ENCODE peak calls at places on chromosomes 5 and 9, in five cellular contexts. One of them, this sample, is unnamed.

GRCh38 chr9:137255448-137256114 is 454 bp downstream of the NELFB start:
- DNase-seq in mucosa of descending colon: no peak
- DNase-seq in body of pancreas: peak; percentile 72
- DNase-seq in fibroblast of lung: peak; percentile 33
- DNase-seq in MM.1S: peak; percentile 69
- DNase-seq in this sample: peak; percentile 35

GRCh38 chr9:94085062-94085639 is 887 bp downstream of the PTPDC1 start:
- DNase-seq in fibroblast of lung: peak; percentile 82
- DNase-seq in body of pancreas: no peak
- DNase-seq in mucosa of descending colon: no peak
- DNase-seq in MM.1S: no peak
- DNase-seq in this sample: peak; percentile 49

GRCh38 chr5:109155625-109156024 is 254.1 kb downstream of the PJA2 start:
- DNase-seq in body of pancreas: no peak
- DNase-seq in mucosa of descending colon: no peak
- DNase-seq in fibroblast of lung: no peak
- DNase-seq in MM.1S: no peak
- DNase-seq in this sample: no peak

GRCh38 chr9:90847971-90848370 is 46.4 kb downstream of the SYK start:
- DNase-seq in fibroblast of lung: no peak
- DNase-seq in MM.1S: no peak
- DNase-seq in body of pancreas: no peak
- DNase-seq in mucosa of descending colon: no peak
- DNase-seq in this sample: no peak

GRCh38 chr5:78318337-78318736 is 23.8 kb upstream of the AP3B1 start:
- DNase-seq in mucosa of descending colon: no peak
- DNase-seq in fibroblast of lung: no peak
- DNase-seq in body of pancreas: no peak
- DNase-seq in MM.1S: no peak
- DNase-seq in this sample: no peak

GRCh38 chr9:76657265-76657664 is 107.0 kb upstream of the PCA3 start:
- DNase-seq in body of pancreas: no peak
- DNase-seq in mucosa of descending colon: no peak
- DNase-seq in MM.1S: no peak
- DNase-seq in fibroblast of lung: peak; percentile 55
- DNase-seq in this sample: no peak

GRCh38 chr9:81416476-81417298 is 272.7 kb downstream of the TLE1 start:
- DNase-seq in fibroblast of lung: peak; percentile 82
- DNase-seq in body of pancreas: peak; percentile 8
- DNase-seq in MM.1S: no peak
- DNase-seq in mucosa of descending colon: no peak
- DNase-seq in this sample: no peak

GRCh38 chr5:117359895-117360294 is 785.3 kb upstream of the SEMA6A start:
- DNase-seq in fibroblast of lung: no peak
- DNase-seq in body of pancreas: no peak
- DNase-seq in MM.1S: no peak
- DNase-seq in mucosa of descending colon: no peak
- DNase-seq in this sample: no peak

GRCh38 chr5:74851684-74852353 is 14.4 kb downstream of the FAM169A start:
- DNase-seq in mucosa of descending colon: no peak
- DNase-seq in fibroblast of lung: peak; percentile 65
- DNase-seq in MM.1S: peak; percentile 69
- DNase-seq in body of pancreas: no peak
- DNase-seq in this sample: peak; percentile 64

DNA sequence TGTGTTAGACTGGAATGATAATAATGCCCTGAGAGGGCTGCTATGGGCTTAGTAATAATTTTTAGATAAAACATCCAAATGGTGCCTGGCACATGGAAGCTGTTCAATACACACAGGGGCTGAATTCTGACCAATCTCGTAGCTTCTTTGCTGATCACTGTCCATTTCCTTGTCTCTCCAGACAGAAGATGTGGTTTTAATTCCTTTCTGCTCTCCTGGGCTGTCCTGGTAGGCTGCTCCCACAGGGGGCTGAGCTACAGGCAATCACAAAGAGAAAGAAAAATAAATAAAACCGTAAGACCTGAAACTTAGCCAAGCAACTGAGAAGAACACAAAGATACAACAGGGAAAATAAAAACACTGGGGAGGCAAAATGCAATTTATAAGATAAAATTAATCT is 136.5 kb downstream of the CDK5RAP2 start:
- DNase-seq in fibroblast of lung: peak; percentile 91
- DNase-seq in MM.1S: no peak
- DNase-seq in mucosa of descending colon: no peak
- DNase-seq in body of pancreas: no peak
- DNase-seq in this sample: peak; percentile 65
- TF ChIP-seq CTCF in fibroblast of lung: no peak
- TF ChIP-seq CTCF in MM.1S: no peak
- TF ChIP-seq CTCF in mucosa of descending colon: no peak
- TF ChIP-seq CTCF in body of pancreas: no peak
- TF ChIP-seq CTCF in this sample: no peak

DNA sequence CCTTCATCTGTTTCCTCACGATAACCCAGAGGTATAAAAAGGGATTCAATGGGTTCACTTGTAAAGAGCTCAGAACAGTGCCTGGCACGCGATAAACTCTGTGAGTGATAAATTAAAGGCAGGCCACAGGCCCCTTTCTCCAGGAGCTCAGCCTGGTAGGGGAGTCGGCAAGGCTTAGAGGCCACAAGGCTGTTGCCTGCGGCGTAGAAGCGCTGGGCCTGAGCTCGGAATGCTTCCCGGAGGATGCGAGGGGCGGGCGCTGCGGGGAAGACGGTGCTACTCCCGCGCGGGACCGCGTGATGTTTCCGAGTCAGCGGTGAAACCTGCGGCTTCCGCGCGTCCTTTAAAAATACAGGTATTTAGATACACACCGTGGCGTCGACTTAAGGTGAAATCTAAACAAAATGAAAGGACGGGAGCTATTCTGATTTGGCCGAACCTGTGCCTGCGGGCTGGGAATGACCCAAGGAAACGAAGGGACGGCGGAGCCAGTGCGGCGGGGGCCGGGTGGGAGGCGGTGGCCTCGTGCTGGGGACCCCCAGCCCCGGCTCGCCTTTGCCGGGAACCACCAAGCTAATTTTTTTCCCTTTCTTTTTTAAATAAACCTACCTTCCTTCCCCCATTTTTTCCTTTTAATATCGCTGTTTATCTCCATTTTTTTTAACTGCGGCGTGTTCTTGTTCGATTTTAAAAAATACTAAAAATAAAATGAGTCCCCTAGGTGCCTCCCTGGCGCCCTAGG is 6.2 kb downstream of the NKX2-5 start:
- DNase-seq in mucosa of descending colon: no peak
- DNase-seq in body of pancreas: no peak
- DNase-seq in fibroblast of lung: no peak
- DNase-seq in MM.1S: no peak
- DNase-seq in this sample: no peak
- H3K4me3 ChIP-seq in mucosa of descending colon: no peak overlapping the region
- H3K4me3 ChIP-seq in body of pancreas: no peak overlapping the region
- H3K4me3 ChIP-seq in fibroblast of lung: no peak overlapping the region
- H3K4me3 ChIP-seq in MM.1S: no peak overlapping the region
- H3K4me3 ChIP-seq in this sample: no peak overlapping the region

DNA sequence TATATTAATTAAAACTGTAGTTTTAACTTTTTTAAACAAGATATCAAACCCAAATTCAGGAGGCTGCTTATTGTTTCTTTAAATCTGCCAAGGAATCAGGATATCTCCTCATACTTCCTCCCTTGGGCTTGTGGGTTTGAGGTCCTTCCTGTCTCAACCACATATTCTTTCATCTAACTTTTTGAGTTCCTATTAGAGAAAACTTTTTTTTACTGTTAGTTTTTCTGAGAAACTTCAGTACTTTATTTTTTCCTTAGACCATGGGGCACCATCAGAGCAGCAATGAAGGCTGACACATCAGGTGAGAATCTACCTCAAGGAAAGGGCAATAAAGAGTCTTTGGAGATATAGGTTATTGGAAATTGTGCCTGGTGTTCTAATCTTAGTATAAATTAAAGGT is 56.7 kb downstream of the TSSK1B start:
- DNase-seq in body of pancreas: no peak
- DNase-seq in MM.1S: peak; percentile 61
- DNase-seq in fibroblast of lung: no peak
- DNase-seq in mucosa of descending colon: no peak
- DNase-seq in this sample: no peak
- TF ChIP-seq CTCF in body of pancreas: no peak
- TF ChIP-seq CTCF in MM.1S: no peak
- TF ChIP-seq CTCF in fibroblast of lung: no peak
- TF ChIP-seq CTCF in mucosa of descending colon: no peak
- TF ChIP-seq CTCF in this sample: no peak

DNA sequence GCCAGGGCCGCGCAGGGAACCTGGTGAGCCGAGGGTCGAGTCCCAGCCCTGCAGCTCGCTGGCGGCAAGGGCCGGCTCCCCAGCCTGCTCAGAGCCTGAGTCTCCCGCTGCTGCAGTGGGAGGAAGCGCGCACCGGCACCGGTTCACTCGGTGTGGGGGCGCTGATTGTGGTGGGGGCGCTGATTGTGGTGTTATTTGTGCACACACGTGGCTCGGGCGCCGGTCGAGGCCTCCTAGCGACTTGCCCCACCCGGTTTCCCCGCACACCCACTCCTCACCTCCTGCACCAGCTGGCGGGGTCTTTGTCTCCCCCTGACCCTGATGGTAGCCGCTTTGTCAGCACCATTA is 266.7 kb downstream of the NSG2 start:
- DNase-seq in MM.1S: no peak
- DNase-seq in mucosa of descending colon: no peak
- DNase-seq in fibroblast of lung: no peak
- DNase-seq in body of pancreas: no peak
- DNase-seq in this sample: no peak
- H3K4me3 ChIP-seq in MM.1S: peak overlapping the region; percentile 8
- H3K4me3 ChIP-seq in mucosa of descending colon: no peak overlapping the region
- H3K4me3 ChIP-seq in fibroblast of lung: no peak overlapping the region
- H3K4me3 ChIP-seq in body of pancreas: no peak overlapping the region
- H3K4me3 ChIP-seq in this sample: no peak overlapping the region

GRCh38 chr9:97848237-97848581 is 4.8 kb upstream of the FOXE1 start:
- DNase-seq in mucosa of descending colon: no peak
- DNase-seq in MM.1S: no peak
- DNase-seq in body of pancreas: no peak
- DNase-seq in fibroblast of lung: no peak
- DNase-seq in this sample: no peak
- TF ChIP-seq CTCF in mucosa of descending colon: no peak
- TF ChIP-seq CTCF in MM.1S: no peak
- TF ChIP-seq CTCF in body of pancreas: no peak
- TF ChIP-seq CTCF in fibroblast of lung: peak; percentile 14
- TF ChIP-seq CTCF in this sample: peak; percentile 23

DNA sequence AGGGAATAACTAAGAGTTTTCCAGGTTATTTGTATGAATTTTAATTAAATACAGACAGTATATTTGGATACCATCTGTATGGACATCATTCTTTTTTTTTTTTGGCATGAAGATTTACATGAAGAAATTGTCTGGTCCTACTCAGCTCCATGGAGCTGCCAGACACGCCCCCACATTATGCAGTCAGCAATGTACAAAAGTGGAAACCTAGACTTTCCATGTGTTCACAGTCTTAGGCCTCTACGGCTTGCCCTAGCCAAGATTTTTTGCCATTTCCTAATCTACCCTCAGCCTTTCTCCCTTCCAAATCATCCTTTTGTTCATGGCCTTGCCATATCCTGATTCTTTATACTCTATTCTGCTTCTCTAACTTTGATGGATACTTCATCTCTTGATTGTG is 207.1 kb downstream of the SGCD start:
- DNase-seq in MM.1S: no peak
- DNase-seq in body of pancreas: no peak
- DNase-seq in fibroblast of lung: no peak
- DNase-seq in mucosa of descending colon: no peak
- DNase-seq in this sample: no peak
- H3K4me3 ChIP-seq in MM.1S: no peak overlapping the region
- H3K4me3 ChIP-seq in body of pancreas: no peak overlapping the region
- H3K4me3 ChIP-seq in fibroblast of lung: no peak overlapping the region
- H3K4me3 ChIP-seq in mucosa of descending colon: no peak overlapping the region
- H3K4me3 ChIP-seq in this sample: no peak overlapping the region

GRCh38 chr5:173144200-173145176 is at the start of gene BNIP1:
- DNase-seq in body of pancreas: peak; percentile 100
- DNase-seq in MM.1S: peak; percentile 98
- DNase-seq in fibroblast of lung: peak; percentile 90
- DNase-seq in mucosa of descending colon: peak; percentile 99
- DNase-seq in this sample: peak; percentile 96
- TF ChIP-seq CTCF in body of pancreas: peak; percentile 98
- TF ChIP-seq CTCF in MM.1S: peak; percentile 81
- TF ChIP-seq CTCF in fibroblast of lung: peak; percentile 98
- TF ChIP-seq CTCF in mucosa of descending colon: peak; percentile 94
- TF ChIP-seq CTCF in this sample: peak; percentile 100

GRCh38 chr5:875931-876330 is 16.7 kb downstream of the BRD9 start:
- DNase-seq in body of pancreas: no peak
- DNase-seq in fibroblast of lung: no peak
- DNase-seq in mucosa of descending colon: no peak
- DNase-seq in MM.1S: no peak
- DNase-seq in this sample: no peak

GRCh38 chr5:870973-871372 is 20.2 kb upstream of the ZDHHC11 start:
- DNase-seq in body of pancreas: no peak
- DNase-seq in fibroblast of lung: no peak
- DNase-seq in MM.1S: no peak
- DNase-seq in mucosa of descending colon: no peak
- DNase-seq in this sample: no peak

GRCh38 chr5:871596-872298 is 20.9 kb downstream of the BRD9 start:
- DNase-seq in body of pancreas: no peak
- DNase-seq in MM.1S: no peak
- DNase-seq in fibroblast of lung: no peak
- DNase-seq in mucosa of descending colon: no peak
- DNase-seq in this sample: no peak

GRCh38 chr5:872301-872700 is 20.3 kb downstream of the BRD9 start:
- DNase-seq in fibroblast of lung: no peak
- DNase-seq in mucosa of descending colon: no peak
- DNase-seq in MM.1S: no peak
- DNase-seq in body of pancreas: no peak
- DNase-seq in this sample: no peak

GRCh38 chr5:873328-873727 is 19.3 kb downstream of the BRD9 start:
- DNase-seq in body of pancreas: no peak
- DNase-seq in MM.1S: no peak
- DNase-seq in mucosa of descending colon: no peak
- DNase-seq in fibroblast of lung: no peak
- DNase-seq in this sample: no peak
- H3K4me3 ChIP-seq in body of pancreas: no peak overlapping the region
- H3K4me3 ChIP-seq in MM.1S: no peak overlapping the region
- H3K4me3 ChIP-seq in mucosa of descending colon: no peak overlapping the region
- H3K4me3 ChIP-seq in fibroblast of lung: no peak overlapping the region
- H3K4me3 ChIP-seq in this sample: no peak overlapping the region